ENCODE peak calls at places on chromosome 21, in seven cellular contexts. E is central memory CD8-positive, alpha-beta T cell; B is Ammon's horn; A is GM20000; V is endothelial cell; D is dorsolateral prefrontal cortex; W is stimulated activated CD4-positive, alpha-beta T cell treated with anti-CD3 and anti-CD28 coated beads, Interleukin-12 subunit alpha, Interleukin-12 subunit beta, amount 100 ng/mL, for 48 hours. G is an unnamed sample.

GRCh38 chr21:21159253-21159899 is 161.2 kb downstream of the NCAM2 start:
- DNase-seq in A (no peak), B (no peak), V (no peak), D (no peak), E (no peak), W (no peak), G (no peak)

GRCh38 chr21:31987696-31988095 is 114.9 kb downstream of the HUNK start:
- DNase-seq in A (no peak), E (no peak), D (no peak), B (no peak), W (no peak), V (no peak), G (no peak)

GRCh38 chr21:42114646-42115045 is 43.5 kb downstream of the UMODL1 start:
- DNase-seq in D (no peak), E (no peak), V (no peak), W (no peak), A (no peak), B (no peak), G (no peak)

GRCh38 chr21:43767980-43768867 is 7.9 kb downstream of the CSTB start:
- DNase-seq in A (no peak), D (no peak), E (no peak), V (no peak), B (no peak), W (no peak), G (no peak)

GRCh38 chr21:16821588-16821987 is 691.3 kb upstream of the CXADR start:
- DNase-seq in A (no peak), D (no peak), V (no peak), B (no peak), E (no peak), W (no peak), G (no peak)

GRCh38 chr21:46352913-46353312 is 29.0 kb downstream of the PCNT start:
- DNase-seq in B (no peak), W (no peak), A (no peak), E (no peak), D (no peak), V (no peak), G (no peak)

GRCh38 chr21:31176080-31176551 is 137.8 kb upstream of the KRTAP19-8 start:
- DNase-seq in A (no peak), W (no peak), V (no peak), B (peak), D (no peak), E (no peak), G (no peak)

GRCh38 chr21:39518845-39519205 is 67.1 kb downstream of the SH3BGR start:
- DNase-seq in V (no peak), B (no peak), D (no peak), W (no peak), A (no peak), E (no peak), G (no peak)

GRCh38 chr21:26124896-26125295 is 45.7 kb downstream of the APP start:
- DNase-seq in V (no peak), D (no peak), W (no peak), A (no peak), E (no peak), B (no peak), G (no peak)

GRCh38 chr21:43599728-43600127 is 59.6 kb downstream of the HSF2BP start:
- DNase-seq in B (no peak), W (no peak), A (no peak), V (no peak), D (no peak), E (no peak), G (no peak)

GRCh38 chr21:42862774-42863503 is 16.4 kb downstream of the WDR4 start:
- DNase-seq in D (no peak), E (no peak), B (no peak), W (no peak), V (no peak), A (no peak), G (no peak)

GRCh38 chr21:14548751-14549150 is 2.6 kb upstream of the SAMSN1 start:
- DNase-seq in B (peak), W (no peak), V (no peak), D (no peak), A (no peak), E (no peak), G (no peak)

GRCh38 chr21:35775778-35776515 is 284.4 kb downstream of the SETD4 start:
- DNase-seq in E (no peak), V (no peak), A (no peak), D (no peak), B (no peak), W (no peak), G (no peak)

GRCh38 chr21:33112670-33113596 is 43.0 kb downstream of the OLIG1 start:
- DNase-seq in W (no peak), E (no peak), A (no peak), B (no peak), V (no peak), D (no peak), G (no peak)

GRCh38 chr21:45574691-45575090 is 32.5 kb upstream of the SLC19A1 start:
- DNase-seq in V (no peak), B (no peak), D (peak), E (no peak), A (no peak), W (no peak), G (peak)

GRCh38 chr21:28523367-28523766 is 469.3 kb downstream of the LTN1 start:
- DNase-seq in D (no peak), B (no peak), A (no peak), V (no peak), E (no peak), W (no peak), G (no peak)

GRCh38 chr21:33944185-33944763 is 28.7 kb upstream of the ATP5PO start:
- DNase-seq in E (no peak), W (no peak), D (no peak), V (no peak), A (no peak), B (no peak), G (no peak)

G was measured in pancreas.